ENCODE peak calls at places on chromosomes 7 and 10, in eight cellular contexts. T is AG04450; I is OCI-LY7; J is Peyer's patch; R is naive thymus-derived CD4-positive, alpha-beta T cell; D is ovary; F is thoracic aorta; A is cardiac muscle cell. V is an unnamed sample.

GRCh38 chr10:100569687-100570517 is 34.2 kb downstream of the HIF1AN start:
- DNase-seq in T (no peak), I (peak; percentile 10), J (no peak), R (no peak), D (no peak), F (no peak), A (no peak), V (no peak)

GRCh38 chr10:91367558-91367957 is 42.6 kb upstream of the HECTD2 start:
- DNase-seq in T (no peak), I (no peak), J (no peak), R (no peak), D (no peak), F (no peak), A (no peak), V (no peak)

GRCh38 chr7:47283497-47284131 is 298.3 kb downstream of the TNS3 start:
- DNase-seq in T (no peak), I (no peak), J (peak; percentile 90), R (no peak), D (no peak), F (no peak), A (no peak), V (no peak)

GRCh38 chr10:6980353-6980752 is 400.3 kb upstream of the PRKCQ start:
- DNase-seq in T (no peak), I (peak; percentile 19), J (no peak), R (no peak), D (no peak), F (no peak), A (no peak), V (no peak)

GRCh38 chr10:52318136-52318810 is 4.2 kb downstream of the DKK1 start:
- DNase-seq in T (no peak), I (no peak), J (no peak), R (no peak), D (no peak), F (no peak), A (peak; percentile 59), V (no peak)

GRCh38 chr7:112554591-112554990 is 73.8 kb downstream of the LSMEM1 start:
- DNase-seq in T (no peak), I (no peak), J (no peak), R (no peak), D (no peak), F (no peak), A (no peak), V (no peak)

GRCh38 chr7:5422324-5423271 is 1.0 kb downstream of the TNRC18 start:
- DNase-seq in T (no peak), I (peak; percentile 41), J (peak; percentile 69), R (no peak), D (peak; percentile 43), F (no peak), A (peak; percentile 38), V (no peak)

GRCh38 chr10:35294506-35294905 is 41.8 kb upstream of the CCNY start:
- DNase-seq in T (no peak), I (no peak), J (no peak), R (no peak), D (no peak), F (no peak), A (no peak), V (no peak)

GRCh38 chr10:129107525-129107924 is 359.5 kb upstream of the MGMT start:
- DNase-seq in T (no peak), I (no peak), J (no peak), R (no peak), D (no peak), F (no peak), A (no peak), V (no peak)

GRCh38 chr10:58641095-58641531 is 128.4 kb downstream of the BICC1 start:
- DNase-seq in T (peak; percentile 87), I (no peak), J (no peak), R (no peak), D (peak; percentile 30), F (no peak), A (peak; percentile 95), V (no peak)

GRCh38 chr7:84578825-84579224 is 384.2 kb upstream of the SEMA3A start:
- DNase-seq in T (no peak), I (no peak), J (no peak), R (no peak), D (no peak), F (no peak), A (no peak), V (no peak)

GRCh38 chr10:84337199-84337598 is 8.8 kb downstream of the CCSER2 start:
- DNase-seq in T (no peak), I (no peak), J (no peak), R (no peak), D (no peak), F (no peak), A (peak; percentile 17), V (no peak)

GRCh38 chr10:110746254-110746826 is 102.2 kb downstream of the RBM20 start:
- DNase-seq in T (peak; percentile 39), I (peak; percentile 71), J (peak; percentile 68), R (no peak), D (peak; percentile 61), F (no peak), A (peak; percentile 85), V (peak; percentile 38)

GRCh38 chr10:90587081-90587491 is 270.8 kb downstream of the HTR7 start:
- DNase-seq in T (peak; percentile 11), I (no peak), J (no peak), R (no peak), D (no peak), F (no peak), A (peak; percentile 80), V (no peak)

GRCh38 chr10:102675887-102676616 is 31.8 kb downstream of the TRIM8 start:
- DNase-seq in T (peak; percentile 92), I (no peak), J (no peak), R (no peak), D (no peak), F (no peak), A (peak; percentile 95), V (no peak)

GRCh38 chr10:96442017-96442643 is 71.6 kb downstream of the TLL2 start:
- DNase-seq in T (no peak), I (no peak), J (no peak), R (no peak), D (no peak), F (no peak), A (no peak), V (no peak)

GRCh38 chr7:66152538-66153191 is 38.0 kb downstream of the CRCP start:
- DNase-seq in T (no peak), I (no peak), J (no peak), R (no peak), D (no peak), F (no peak), A (peak; percentile 52), V (no peak)

GRCh38 chr10:5464521-5464920 is 34.8 kb downstream of the CALML5 start:
- DNase-seq in T (no peak), I (no peak), J (no peak), R (no peak), D (no peak), F (no peak), A (no peak), V (no peak)

GRCh38 chr10:35912615-35913170 is 270.6 kb upstream of the FZD8 start:
- DNase-seq in T (peak; percentile 23), I (no peak), J (no peak), R (no peak), D (no peak), F (no peak), A (peak; percentile 52), V (no peak)

GRCh38 chr10:112990271-112990670 is 40.2 kb downstream of the TCF7L2 start:
- DNase-seq in T (no peak), I (no peak), J (no peak), R (no peak), D (no peak), F (no peak), A (no peak), V (no peak)

GRCh38 chr10:30254926-30255325 is 94.2 kb downstream of the MTPAP start:
- DNase-seq in T (no peak), I (no peak), J (no peak), R (no peak), D (no peak), F (no peak), A (peak; percentile 14), V (no peak)

GRCh38 chr7:8064828-8065227 is 96.2 kb downstream of the GLCCI1 start:
- DNase-seq in T (no peak), I (no peak), J (no peak), R (no peak), D (no peak), F (no peak), A (no peak), V (no peak)

GRCh38 chr7:69757528-69757927 is 159.3 kb downstream of the AUTS2 start:
- DNase-seq in T (no peak), I (no peak), J (no peak), R (no peak), D (no peak), F (no peak), A (no peak), V (no peak)

DNA sequence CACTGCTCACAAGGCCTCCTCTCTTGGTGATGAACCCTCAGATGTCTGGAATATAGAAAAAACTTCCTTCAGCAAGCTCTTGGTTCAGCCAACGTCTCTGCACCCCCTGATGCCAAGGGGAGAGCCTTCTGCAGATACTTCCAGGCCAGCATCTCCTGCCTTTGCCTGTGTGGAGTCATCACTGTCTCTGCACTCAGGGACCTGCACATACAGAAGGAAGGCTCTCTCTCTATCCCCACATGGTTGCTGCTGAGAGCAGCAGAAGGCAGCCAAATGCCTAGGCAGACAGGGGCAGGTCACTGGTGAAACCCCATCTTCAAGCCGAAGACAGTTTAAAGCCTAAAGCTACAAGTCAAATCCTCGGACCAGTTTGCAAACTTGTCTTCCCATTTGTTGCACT is 137.6 kb downstream of the WDR11 start:
- DNase-seq in T (no peak), I (no peak), J (no peak), R (no peak), D (no peak), F (no peak), A (no peak), V (no peak)
- H3K9me3 ChIP-seq in T (peaks cover 40% of the 10 kb centered on the region), I (no peaks in the 10 kb centered on the region), J (no peaks in the 10 kb centered on the region), R (peaks cover 9% of the 10 kb centered on the region), D (no peaks in the 10 kb centered on the region), F (peaks cover under 1% of the 10 kb centered on the region), A (no peaks in the 10 kb centered on the region), V (no peaks in the 10 kb centered on the region)

DNA sequence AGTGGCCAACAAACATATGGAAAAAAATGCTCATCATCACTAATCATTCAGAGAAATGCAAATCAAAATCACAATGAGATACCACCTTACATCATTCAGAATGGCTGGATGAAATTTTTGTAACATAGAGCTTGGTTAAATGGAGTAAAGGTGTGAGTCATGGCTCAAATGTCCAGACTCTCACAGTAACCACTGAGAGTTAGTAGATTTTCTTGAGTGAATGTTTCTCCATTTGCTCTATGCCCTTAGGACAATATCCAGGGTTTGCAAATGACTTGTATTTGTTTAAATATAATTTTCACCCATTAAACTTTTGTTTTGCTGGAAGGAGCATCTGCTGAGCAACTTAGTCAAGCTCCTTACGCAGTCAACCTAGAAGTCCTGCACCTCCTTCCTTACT is 967.2 kb downstream of the XPNPEP1 start:
- DNase-seq in T (no peak), I (no peak), J (no peak), R (no peak), D (no peak), F (no peak), A (no peak), V (no peak)
- H3K9me3 ChIP-seq in T (no peaks in the 10 kb centered on the region), I (no peaks in the 10 kb centered on the region), J (peaks cover 6% of the 10 kb centered on the region), R (no peaks in the 10 kb centered on the region), D (no peaks in the 10 kb centered on the region), F (no peaks in the 10 kb centered on the region), A (no peaks in the 10 kb centered on the region), V (no peaks in the 10 kb centered on the region)

GRCh38 chr7:64192775-64193174 is 14.2 kb upstream of the ZNF735 start:
- DNase-seq in T (no peak), I (no peak), J (no peak), R (no peak), D (no peak), F (no peak), A (no peak), V (no peak)
- H3K9me3 ChIP-seq in T (peaks cover 36% of the 10 kb centered on the region), I (no peaks in the 10 kb centered on the region), J (peaks cover 4% of the 10 kb centered on the region), R (peaks cover 10% of the 10 kb centered on the region), D (no peaks in the 10 kb centered on the region), F (no peaks in the 10 kb centered on the region), A (no peaks in the 10 kb centered on the region), V (peaks cover 2% of the 10 kb centered on the region)

GRCh38 chr7:36037121-36037662 is 115.9 kb upstream of the EEPD1 start:
- DNase-seq in T (no peak), I (no peak), J (peak; percentile 70), R (no peak), D (no peak), F (peak; percentile 46), A (peak; percentile 95), V (no peak)
- H3K9me3 ChIP-seq in T (no peaks in the 10 kb centered on the region), I (no peaks in the 10 kb centered on the region), J (no peaks in the 10 kb centered on the region), R (no peaks in the 10 kb centered on the region), D (no peaks in the 10 kb centered on the region), F (no peaks in the 10 kb centered on the region), A (no peaks in the 10 kb centered on the region), V (no peaks in the 10 kb centered on the region)

V was measured in T-helper 17 cell.